ENCODE peak calls at places on chromosomes 11 and 22, in seven cellular contexts. G is astrocyte of the cerebellum, M is activated T-cell treated with anti-CD3 and anti-CD28 coated beads for 1 hour, D is left ventricle myocardium superior, X is GM12878, F is neural crest cell, C is NCI-H1105 treated with DMSO at 0.1 percent for 48 hours. N is an unnamed sample.
A peak's percentile ranks its signal among the peaks of the same experiment; 100 is the strongest.

GRCh38 chr11:61888043-61888442 is 3.3 kb downstream of the FADS3 start:
- DNase-seq in G (peak; percentile 77), M (no peak), D (peak; percentile 91), X (no peak), F (no peak), C (no peak), N (peak; percentile 98)

GRCh38 chr11:72430743-72431570 is 3.4 kb downstream of the CLPB start:
- DNase-seq in G (peak; percentile 23), M (no peak), D (peak; percentile 46), X (no peak), F (peak; percentile 16), C (peak; percentile 54), N (peak; percentile 68)

GRCh38 chr22:24819941-24820461 is 14.0 kb downstream of the SGSM1 start:
- DNase-seq in G (no peak), M (no peak), D (peak; percentile 82), X (no peak), F (no peak), C (peak; percentile 55), N (no peak)

GRCh38 chr11:24880962-24881361 is 384.1 kb downstream of the LUZP2 start:
- DNase-seq in G (no peak), M (no peak), D (no peak), X (no peak), F (no peak), C (no peak), N (no peak)

GRCh38 chr11:116179346-116179850 is 593.4 kb downstream of the BUD13 start:
- DNase-seq in G (no peak), M (no peak), D (no peak), X (no peak), F (no peak), C (no peak), N (no peak)

GRCh38 chr22:48335442-48336139 is 1492.1 kb downstream of the BRD1 start:
- DNase-seq in G (no peak), M (no peak), D (no peak), X (no peak), F (no peak), C (no peak), N (no peak)

GRCh38 chr11:111021131-111021530 is 224.4 kb upstream of the POU2AF2 start:
- DNase-seq in G (no peak), M (no peak), D (no peak), X (no peak), F (no peak), C (no peak), N (no peak)

GRCh38 chr11:32310218-32310601 is 125.1 kb downstream of the WT1 start:
- DNase-seq in G (peak; percentile 26), M (no peak), D (no peak), X (no peak), F (no peak), C (peak; percentile 39), N (peak; percentile 9)

GRCh38 chr11:94762208-94762607 is 5.9 kb upstream of the AMOTL1 start:
- DNase-seq in G (no peak), M (no peak), D (no peak), X (no peak), F (no peak), C (peak; percentile 21), N (peak; percentile 46)

GRCh38 chr11:363948-364761 is 5.1 kb upstream of the B4GALNT4 start:
- DNase-seq in G (no peak), M (peak; percentile 55), D (no peak), X (no peak), F (no peak), C (peak; percentile 89), N (peak; percentile 69)

GRCh38 chr11:105821366-105821765 is 200.7 kb downstream of the MSANTD4 start:
- DNase-seq in G (no peak), M (no peak), D (no peak), X (no peak), F (no peak), C (no peak), N (no peak)

GRCh38 chr22:23305922-23306374 is 125.6 kb downstream of the BCR start:
- DNase-seq in G (peak; percentile 32), M (no peak), D (peak; percentile 78), X (no peak), F (no peak), C (peak; percentile 19), N (peak; percentile 88)

GRCh38 chr11:1025410-1026162 is 10.9 kb downstream of the MUC6 start:
- DNase-seq in G (no peak), M (no peak), D (no peak), X (no peak), F (no peak), C (no peak), N (no peak)

GRCh38 chr11:75155570-75156422 is 4.9 kb downstream of the SLCO2B1 start:
- DNase-seq in G (no peak), M (no peak), D (no peak), X (no peak), F (no peak), C (no peak), N (peak; percentile 12)

GRCh38 chr11:133541331-133542095 is 9.2 kb upstream of the OPCML start:
- DNase-seq in G (no peak), M (no peak), D (no peak), X (no peak), F (peak; percentile 66), C (no peak), N (no peak)

GRCh38 chr11:116742104-116742503 is 30.7 kb downstream of the BUD13 start:
- DNase-seq in G (no peak), M (no peak), D (no peak), X (no peak), F (no peak), C (no peak), N (peak; percentile 15)

GRCh38 chr11:9057032-9057431 is 34.4 kb downstream of the SCUBE2 start:
- DNase-seq in G (no peak), M (no peak), D (no peak), X (no peak), F (no peak), C (peak; percentile 83), N (no peak)

GRCh38 chr11:131375936-131376335 is 5.5 kb downstream of the NTM start:
- DNase-seq in G (no peak), M (no peak), D (no peak), X (no peak), F (no peak), C (no peak), N (no peak)

GRCh38 chr22:39303358-39303757 is 16.1 kb downstream of the RPL3 start:
- DNase-seq in G (no peak), M (no peak), D (no peak), X (no peak), F (no peak), C (no peak), N (no peak)

GRCh38 chr11:3196161-3197043 is 22.2 kb downstream of the MRGPRG start:
- DNase-seq in G (no peak), M (no peak), D (peak; percentile 8), X (no peak), F (no peak), C (no peak), N (no peak)

GRCh38 chr11:109939176-109939810 is 153.9 kb upstream of the ZC3H12C start:
- DNase-seq in G (peak; percentile 84), M (no peak), D (no peak), X (no peak), F (no peak), C (peak; percentile 88), N (peak; percentile 72)

GRCh38 chr11:68445531-68446035 is 15.0 kb upstream of the PPP6R3 start:
- DNase-seq in G (no peak), M (no peak), D (no peak), X (no peak), F (no peak), C (no peak), N (no peak)

GRCh38 chr11:93290061-93290460 is 40.5 kb upstream of the DEUP1 start:
- DNase-seq in G (no peak), M (no peak), D (no peak), X (no peak), F (no peak), C (no peak), N (peak; percentile 0)

GRCh38 chr11:123409456-123409801 is 20.6 kb upstream of the GRAMD1B start:
- DNase-seq in G (no peak), M (no peak), D (no peak), X (peak; percentile 67), F (no peak), C (peak; percentile 61), N (no peak)

GRCh38 chr11:102791271-102792036 is 6.5 kb downstream of the MMP1 start:
- DNase-seq in G (no peak), M (no peak), D (no peak), X (no peak), F (no peak), C (no peak), N (peak; percentile 18)

GRCh38 chr11:102256251-102256650 is 61.0 kb upstream of the BIRC3 start:
- DNase-seq in G (no peak), M (no peak), D (no peak), X (no peak), F (no peak), C (no peak), N (peak; percentile 85)

GRCh38 chr22:49371325-49372110 is 456.2 kb downstream of the BRD1 start:
- DNase-seq in G (no peak), M (no peak), D (no peak), X (no peak), F (no peak), C (no peak), N (no peak)

GRCh38 chr11:6667733-6668374 is 12.2 kb upstream of the DCHS1 start:
- DNase-seq in G (peak; percentile 18), M (no peak), D (no peak), X (peak; percentile 48), F (no peak), C (peak; percentile 24), N (peak; percentile 59)

GRCh38 chr11:133835258-133836075 is 9.8 kb downstream of the SPATA19 start:
- DNase-seq in G (peak; percentile 49), M (no peak), D (no peak), X (peak; percentile 23), F (peak; percentile 65), C (peak; percentile 80), N (peak; percentile 35)

N was measured in EH.